ENCODE peak calls at places on chromosome 4, in five cellular contexts. Q is activated naive CD4-positive, alpha-beta T cell treated with Interleukin-2 at 50 U/mL for 16 hours; G is RCC 7860; S is AG10803; L is ACHN. M is an unnamed sample.

GRCh38 chr4:41839945-41840854 is 91.7 kb upstream of the PHOX2B start:
- DNase-seq in Q (no peak), G (no peak), S (no peak), L (no peak), M (no peak)

GRCh38 chr4:78768447-78769177 is 7.5 kb upstream of the BMP2K start:
- DNase-seq in G (no peak), S (peak), L (no peak), Q (no peak), M (no peak)

GRCh38 chr4:40349561-40350198 is 14.5 kb downstream of the CHRNA9 start:
- DNase-seq in L (no peak), G (peak), S (peak), Q (no peak), M (no peak)

GRCh38 chr4:110449947-110450346 is 26.0 kb upstream of the ENPEP start:
- DNase-seq in S (no peak), G (no peak), Q (no peak), L (no peak), M (no peak)

GRCh38 chr4:6401797-6402196 is 70.6 kb downstream of the PPP2R2C start:
- DNase-seq in G (no peak), Q (no peak), S (no peak), L (no peak), M (no peak)

GRCh38 chr4:16684083-16684482 is 214.4 kb downstream of the LDB2 start:
- DNase-seq in S (peak), G (no peak), L (no peak), Q (no peak), M (no peak)

GRCh38 chr4:128384091-128384520 is 96.5 kb upstream of the PGRMC2 start:
- DNase-seq in Q (no peak), G (peak), L (no peak), S (peak), M (no peak)

GRCh38 chr4:26912810-26913209 is 52.2 kb downstream of the STIM2 start:
- DNase-seq in L (no peak), G (no peak), Q (no peak), S (peak), M (no peak)

GRCh38 chr4:88226143-88226542 is 58.2 kb downstream of the PPM1K start:
- DNase-seq in S (no peak), Q (no peak), L (no peak), G (no peak), M (no peak)

GRCh38 chr4:11415409-11416070 is 13.2 kb downstream of the HS3ST1 start:
- DNase-seq in Q (no peak), G (no peak), L (no peak), S (no peak), M (no peak)

GRCh38 chr4:156188596-156188995 is 234.9 kb upstream of the CTSO start:
- DNase-seq in G (no peak), L (no peak), Q (no peak), S (peak), M (no peak)

GRCh38 chr4:125572601-125573000 is 257.8 kb downstream of the FAT4 start:
- DNase-seq in Q (no peak), L (no peak), G (no peak), S (no peak), M (no peak)

M was measured in left cardiac atrium.